ENCODE peak calls at places on chromosomes 16 and 17, in six cellular contexts. H is left ventricle myocardium inferior; B is small intestine; S is lung; M is CD4-positive, alpha-beta memory T cell; A is K562. Z is an unnamed sample.

GRCh38 chr17:42566873-42567573 is at the start of gene MLX:
- DNase-seq in H (peak; percentile 96), B (peak; percentile 97), S (peak; percentile 94), M (peak; percentile 91), A (peak; percentile 97), Z (peak; percentile 92)

GRCh38 chr17:32588135-32588534 is 101.3 kb downstream of the CDK5R1 start:
- DNase-seq in H (no peak), B (no peak), S (no peak), M (no peak), A (no peak), Z (no peak)

GRCh38 chr17:31492880-31493655 is 101.6 kb downstream of the RAB11FIP4 start:
- DNase-seq in H (peak; percentile 59), B (no peak), S (peak; percentile 66), M (no peak), A (peak; percentile 80), Z (no peak)

GRCh38 chr17:8122923-8123694 is 797 bp downstream of the HES7 start:
- DNase-seq in H (no peak), B (peak; percentile 18), S (no peak), M (peak; percentile 46), A (peak; percentile 24), Z (peak; percentile 26)

GRCh38 chr17:76866774-76867577 is 1.2 kb upstream of the MGAT5B start:
- DNase-seq in H (no peak), B (no peak), S (no peak), M (no peak), A (no peak), Z (no peak)

GRCh38 chr16:8505327-8505991 is 84.9 kb downstream of the TMEM114 start:
- DNase-seq in H (no peak), B (peak; percentile 92), S (no peak), M (no peak), A (no peak), Z (no peak)

GRCh38 chr17:28720247-28720996 is 637 bp downstream of the RPL23A start:
- DNase-seq in H (no peak), B (no peak), S (no peak), M (no peak), A (peak; percentile 66), Z (no peak)

GRCh38 chr17:82767041-82767754 is 15.3 kb downstream of the TBCD start:
- DNase-seq in H (no peak), B (peak; percentile 63), S (peak; percentile 61), M (peak; percentile 16), A (peak; percentile 59), Z (peak; percentile 62)

GRCh38 chr17:83085526-83086196 is 6.3 kb downstream of the METRNL start:
- DNase-seq in H (no peak), B (no peak), S (no peak), M (no peak), A (no peak), Z (no peak)

GRCh38 chr16:2149630-2150417 is 1.4 kb downstream of the RAB26 start:
- DNase-seq in H (no peak), B (no peak), S (no peak), M (no peak), A (peak; percentile 58), Z (no peak)

GRCh38 chr16:83971165-83972130 is 3.4 kb downstream of the NECAB2 start:
- DNase-seq in H (peak; percentile 5), B (peak; percentile 54), S (no peak), M (no peak), A (no peak), Z (no peak)

GRCh38 chr17:38743556-38744171 is 4.5 kb downstream of the PCGF2 start:
- DNase-seq in H (no peak), B (no peak), S (no peak), M (no peak), A (no peak), Z (no peak)

GRCh38 chr17:38925263-38925995 is at the start of gene LASP1NB:
- DNase-seq in H (no peak), B (no peak), S (no peak), M (peak; percentile 28), A (no peak), Z (peak; percentile 96)

GRCh38 chr16:86665319-86665675 is 86.9 kb downstream of the FOXL1 start:
- DNase-seq in H (no peak), B (peak; percentile 33), S (no peak), M (no peak), A (no peak), Z (no peak)

GRCh38 chr17:410674-411401 is 58.2 kb upstream of the RPH3AL start:
- DNase-seq in H (no peak), B (peak; percentile 62), S (no peak), M (peak; percentile 74), A (peak; percentile 62), Z (no peak)

GRCh38 chr16:30656974-30657865 is 1.0 kb upstream of the FBRS start:
- DNase-seq in H (no peak), B (no peak), S (no peak), M (peak; percentile 12), A (peak; percentile 57), Z (no peak)

GRCh38 chr17:74413491-74413890 is 18.4 kb upstream of the GPRC5C start:
- DNase-seq in H (no peak), B (no peak), S (no peak), M (no peak), A (no peak), Z (no peak)

GRCh38 chr17:56173026-56173425 is 19.8 kb downstream of the ANKFN1 start:
- DNase-seq in H (no peak), B (no peak), S (no peak), M (no peak), A (no peak), Z (no peak)

GRCh38 chr17:68705331-68706166 is 104.4 kb upstream of the FAM20A start:
- DNase-seq in H (no peak), B (no peak), S (no peak), M (no peak), A (no peak), Z (no peak)

GRCh38 chr17:5003214-5003867 is 5.6 kb downstream of the KIF1C start:
- DNase-seq in H (no peak), B (no peak), S (no peak), M (no peak), A (no peak), Z (no peak)

GRCh38 chr17:82590881-82591539 is 57.2 kb downstream of the WDR45B start:
- DNase-seq in H (no peak), B (no peak), S (no peak), M (no peak), A (no peak), Z (no peak)

GRCh38 chr17:64617125-64617780 is 44.9 kb downstream of the SMURF2 start:
- DNase-seq in H (no peak), B (no peak), S (no peak), M (no peak), A (no peak), Z (no peak)

GRCh38 chr16:4105848-4106247 is 10.4 kb downstream of the ADCY9 start:
- DNase-seq in H (no peak), B (no peak), S (no peak), M (no peak), A (no peak), Z (no peak)

GRCh38 chr16:86501989-86502855 is 8.1 kb upstream of the FOXF1 start:
- DNase-seq in H (no peak), B (no peak), S (no peak), M (no peak), A (no peak), Z (no peak)

GRCh38 chr16:88691924-88692560 is 5.7 kb upstream of the SNAI3 start:
- DNase-seq in H (no peak), B (peak; percentile 32), S (peak; percentile 62), M (no peak), A (no peak), Z (no peak)

GRCh38 chr16:89921131-89921698 is 1.9 kb upstream of the TUBB3 start:
- DNase-seq in H (no peak), B (no peak), S (no peak), M (no peak), A (no peak), Z (no peak)
- H3K27ac ChIP-seq in H (peak overlapping the region; percentile 93), B (no peak overlapping the region), S (peak overlapping the region; percentile 0), M (no peak overlapping the region), A (peak overlapping the region; percentile 92), Z (peak overlapping the region; percentile 84)

DNA sequence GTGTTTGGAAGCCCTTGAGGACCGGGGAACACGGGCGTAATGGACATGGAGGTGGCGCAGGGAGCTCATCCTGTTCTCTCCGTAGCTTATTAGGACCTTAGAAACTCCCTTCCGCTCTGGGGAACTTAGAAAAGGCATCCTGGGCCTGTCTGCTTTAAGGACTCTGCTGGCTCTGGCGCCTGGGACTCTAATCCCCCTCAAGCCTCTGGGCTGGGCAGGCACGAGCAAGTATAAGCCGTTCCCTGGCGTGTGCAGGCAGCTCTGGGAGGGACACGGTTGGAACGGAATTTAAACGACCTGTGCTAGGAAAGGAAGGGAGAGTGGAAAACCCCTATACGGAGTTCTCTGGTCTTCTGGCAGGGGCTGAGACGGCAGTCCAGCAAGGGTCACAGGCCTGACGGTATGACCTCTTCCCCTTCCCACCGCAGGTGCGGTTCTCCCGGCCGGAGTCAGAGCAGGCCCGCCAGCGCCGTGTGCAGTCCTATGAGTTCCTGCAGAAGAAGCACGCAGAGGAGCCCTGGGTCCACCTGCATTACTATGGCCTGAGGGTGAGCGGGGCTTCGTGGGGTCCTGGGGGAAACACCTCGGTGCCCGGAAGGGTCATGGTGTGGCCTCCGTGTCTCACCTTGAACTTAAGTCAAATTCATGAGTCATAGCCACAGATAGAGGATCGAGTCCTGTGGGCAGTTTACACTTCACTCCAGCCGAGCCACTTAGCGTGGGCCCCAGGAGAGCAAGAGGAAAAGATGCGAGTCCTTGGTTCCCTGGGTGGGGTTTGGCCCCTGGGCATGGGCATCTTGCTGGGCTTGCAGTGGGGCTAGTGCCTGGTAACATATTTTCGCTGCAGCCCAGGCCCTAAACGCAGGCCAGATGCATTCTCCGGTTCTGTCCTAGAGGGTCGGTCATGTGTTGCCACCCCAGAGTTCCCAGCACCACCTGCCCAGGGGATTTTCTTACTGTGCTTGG is 17.7 kb downstream of the POLR3E start:
- DNase-seq in H (no peak), B (no peak), S (no peak), M (no peak), A (no peak), Z (no peak)
- H3K4me3 ChIP-seq in H (no peak overlapping the region), B (no peak overlapping the region), S (no peak overlapping the region), M (no peak overlapping the region), A (no peak overlapping the region), Z (no peak overlapping the region)

GRCh38 chr17:40582328-40582901 is 17.1 kb upstream of the CCR7 start:
- DNase-seq in H (peak; percentile 42), B (peak; percentile 37), S (peak; percentile 47), M (peak; percentile 74), A (no peak), Z (no peak)
- H3K27ac ChIP-seq in H (peak overlapping the region; percentile 74), B (no peak overlapping the region), S (peak overlapping the region; percentile 61), M (peak overlapping the region; percentile 47), A (no peak overlapping the region), Z (no peak overlapping the region)

DNA sequence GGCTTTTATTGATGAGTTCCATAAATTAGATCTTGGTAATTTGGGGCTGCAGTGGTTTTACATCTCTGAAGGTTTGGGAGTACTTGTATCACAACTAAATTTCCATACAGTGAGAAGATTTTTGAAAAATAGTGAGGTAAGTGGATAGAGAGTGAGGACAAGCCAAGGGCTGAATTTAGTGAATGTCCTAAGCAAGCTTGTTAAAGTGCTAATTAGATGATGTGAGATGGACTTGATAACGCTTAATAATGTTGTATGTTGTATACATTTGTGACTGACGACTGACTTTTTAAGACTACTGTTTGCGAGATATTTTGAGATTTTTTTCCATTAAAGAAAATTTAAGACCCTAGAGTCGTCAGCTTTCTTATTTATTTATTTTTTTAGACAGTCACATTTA is 3.9 kb downstream of the NFATC3 start:
- DNase-seq in H (no peak), B (no peak), S (no peak), M (no peak), A (no peak), Z (no peak)
- H3K4me3 ChIP-seq in H (no peak overlapping the region), B (no peak overlapping the region), S (no peak overlapping the region), M (no peak overlapping the region), A (peak overlapping the region; percentile 16), Z (no peak overlapping the region)